ENCODE peak calls at places on chromosomes 16 and 17, in seven cellular contexts. One of them, this sample, is unnamed.

GRCh38 chr16:19698480-19699465 is 19.3 kb downstream of the KNOP1 start:
- DNase-seq in H1: no peak
- DNase-seq in mesenchymal stem cell: no peak
- DNase-seq in IMR-90: peak; percentile 20
- DNase-seq in neuronal stem cell: no peak
- DNase-seq in mesendoderm: no peak
- DNase-seq in trophoblast cell: no peak
- DNase-seq in this sample: no peak

GRCh38 chr17:35605753-35606152 is 18.6 kb downstream of the AP2B1 start:
- DNase-seq in H1: no peak
- DNase-seq in mesenchymal stem cell: no peak
- DNase-seq in IMR-90: peak; percentile 73
- DNase-seq in neuronal stem cell: no peak
- DNase-seq in mesendoderm: no peak
- DNase-seq in trophoblast cell: no peak
- DNase-seq in this sample: no peak

GRCh38 chr17:60163108-60163784 is 13.5 kb downstream of the CA4 start:
- DNase-seq in H1: peak; percentile 59
- DNase-seq in mesenchymal stem cell: no peak
- DNase-seq in IMR-90: no peak
- DNase-seq in neuronal stem cell: no peak
- DNase-seq in mesendoderm: no peak
- DNase-seq in trophoblast cell: no peak
- DNase-seq in this sample: peak; percentile 76

GRCh38 chr17:49454050-49454449 is 39.4 kb upstream of the PHB1 start:
- DNase-seq in H1: no peak
- DNase-seq in mesenchymal stem cell: no peak
- DNase-seq in IMR-90: peak; percentile 29
- DNase-seq in neuronal stem cell: peak; percentile 44
- DNase-seq in mesendoderm: peak; percentile 59
- DNase-seq in trophoblast cell: no peak
- DNase-seq in this sample: no peak

GRCh38 chr16:62540496-62540895 is 504.3 kb upstream of the CDH8 start:
- DNase-seq in H1: no peak
- DNase-seq in mesenchymal stem cell: peak; percentile 51
- DNase-seq in IMR-90: no peak
- DNase-seq in neuronal stem cell: no peak
- DNase-seq in mesendoderm: no peak
- DNase-seq in trophoblast cell: no peak
- DNase-seq in this sample: no peak

GRCh38 chr16:53456625-53457024 is 22.4 kb downstream of the RBL2 start:
- DNase-seq in H1: no peak
- DNase-seq in mesenchymal stem cell: no peak
- DNase-seq in IMR-90: no peak
- DNase-seq in neuronal stem cell: no peak
- DNase-seq in mesendoderm: peak; percentile 5
- DNase-seq in trophoblast cell: no peak
- DNase-seq in this sample: no peak

GRCh38 chr16:25707982-25708583 is 16.3 kb downstream of the HS3ST4 start:
- DNase-seq in H1: peak; percentile 55
- DNase-seq in mesenchymal stem cell: no peak
- DNase-seq in IMR-90: no peak
- DNase-seq in neuronal stem cell: no peak
- DNase-seq in mesendoderm: peak; percentile 77
- DNase-seq in trophoblast cell: no peak
- DNase-seq in this sample: peak; percentile 52

GRCh38 chr16:89256651-89257254 is 39.2 kb downstream of the ZNF778 start:
- DNase-seq in H1: peak; percentile 84
- DNase-seq in mesenchymal stem cell: peak; percentile 72
- DNase-seq in IMR-90: peak; percentile 63
- DNase-seq in neuronal stem cell: no peak
- DNase-seq in mesendoderm: peak; percentile 63
- DNase-seq in trophoblast cell: peak; percentile 31
- DNase-seq in this sample: peak; percentile 76

GRCh38 chr17:19447085-19447583 is 36.1 kb downstream of the RNF112 start:
- DNase-seq in H1: peak; percentile 93
- DNase-seq in mesenchymal stem cell: peak; percentile 82
- DNase-seq in IMR-90: peak; percentile 70
- DNase-seq in neuronal stem cell: peak; percentile 83
- DNase-seq in mesendoderm: peak; percentile 89
- DNase-seq in trophoblast cell: peak; percentile 61
- DNase-seq in this sample: peak; percentile 89

GRCh38 chr16:85445779-85446222 is 167.3 kb upstream of the GSE1 start:
- DNase-seq in H1: no peak
- DNase-seq in mesenchymal stem cell: no peak
- DNase-seq in IMR-90: peak; percentile 29
- DNase-seq in neuronal stem cell: no peak
- DNase-seq in mesendoderm: no peak
- DNase-seq in trophoblast cell: no peak
- DNase-seq in this sample: no peak

GRCh38 chr16:4525069-4525468 is 13.5 kb downstream of the CDIP1 start:
- DNase-seq in H1: no peak
- DNase-seq in mesenchymal stem cell: no peak
- DNase-seq in IMR-90: no peak
- DNase-seq in neuronal stem cell: no peak
- DNase-seq in mesendoderm: no peak
- DNase-seq in trophoblast cell: no peak
- DNase-seq in this sample: no peak

GRCh38 chr17:12362853-12363252 is 302.8 kb upstream of the MYOCD start:
- DNase-seq in H1: no peak
- DNase-seq in mesenchymal stem cell: no peak
- DNase-seq in IMR-90: no peak
- DNase-seq in neuronal stem cell: no peak
- DNase-seq in mesendoderm: no peak
- DNase-seq in trophoblast cell: no peak
- DNase-seq in this sample: no peak

GRCh38 chr16:73053379-73054130 is 5.6 kb upstream of the ZFHX3 start:
- DNase-seq in H1: no peak
- DNase-seq in mesenchymal stem cell: peak; percentile 85
- DNase-seq in IMR-90: peak; percentile 75
- DNase-seq in neuronal stem cell: no peak
- DNase-seq in mesendoderm: peak; percentile 64
- DNase-seq in trophoblast cell: no peak
- DNase-seq in this sample: no peak

GRCh38 chr17:70204431-70204830 is 35.1 kb downstream of the KCNJ2 start:
- DNase-seq in H1: no peak
- DNase-seq in mesenchymal stem cell: no peak
- DNase-seq in IMR-90: no peak
- DNase-seq in neuronal stem cell: no peak
- DNase-seq in mesendoderm: no peak
- DNase-seq in trophoblast cell: no peak
- DNase-seq in this sample: no peak

GRCh38 chr17:75590314-75590761 is 2.7 kb downstream of the MYO15B start:
- DNase-seq in H1: no peak
- DNase-seq in mesenchymal stem cell: no peak
- DNase-seq in IMR-90: no peak
- DNase-seq in neuronal stem cell: no peak
- DNase-seq in mesendoderm: no peak
- DNase-seq in trophoblast cell: no peak
- DNase-seq in this sample: peak; percentile 30

GRCh38 chr17:13755851-13756250 is 154.1 kb upstream of the HS3ST3A1 start:
- DNase-seq in H1: no peak
- DNase-seq in mesenchymal stem cell: no peak
- DNase-seq in IMR-90: no peak
- DNase-seq in neuronal stem cell: no peak
- DNase-seq in mesendoderm: no peak
- DNase-seq in trophoblast cell: no peak
- DNase-seq in this sample: no peak
- H3K18ac ChIP-seq in H1: no peak overlapping the region
- H3K18ac ChIP-seq in mesenchymal stem cell: no peak overlapping the region
- H3K18ac ChIP-seq in IMR-90: no peak overlapping the region
- H3K18ac ChIP-seq in neuronal stem cell: no peak overlapping the region
- H3K18ac ChIP-seq in mesendoderm: peak overlapping the region; percentile 84
- H3K18ac ChIP-seq in trophoblast cell: no peak overlapping the region
- H3K18ac ChIP-seq in this sample: no peak overlapping the region

GRCh38 chr17:8502100-8502499 is 66.4 kb downstream of the NDEL1 start:
- DNase-seq in H1: no peak
- DNase-seq in mesenchymal stem cell: no peak
- DNase-seq in IMR-90: no peak
- DNase-seq in neuronal stem cell: no peak
- DNase-seq in mesendoderm: no peak
- DNase-seq in trophoblast cell: no peak
- DNase-seq in this sample: no peak

GRCh38 chr17:8503368-8503767 is 67.7 kb downstream of the NDEL1 start:
- DNase-seq in H1: no peak
- DNase-seq in mesenchymal stem cell: peak; percentile 26
- DNase-seq in IMR-90: no peak
- DNase-seq in neuronal stem cell: no peak
- DNase-seq in mesendoderm: no peak
- DNase-seq in trophoblast cell: no peak
- DNase-seq in this sample: no peak

GRCh38 chr17:8499614-8500013 is 63.9 kb downstream of the NDEL1 start:
- DNase-seq in H1: no peak
- DNase-seq in mesenchymal stem cell: no peak
- DNase-seq in IMR-90: no peak
- DNase-seq in neuronal stem cell: no peak
- DNase-seq in mesendoderm: no peak
- DNase-seq in trophoblast cell: no peak
- DNase-seq in this sample: no peak

GRCh38 chr17:8499171-8499570 is 63.5 kb downstream of the NDEL1 start:
- DNase-seq in H1: no peak
- DNase-seq in mesenchymal stem cell: no peak
- DNase-seq in IMR-90: no peak
- DNase-seq in neuronal stem cell: no peak
- DNase-seq in mesendoderm: no peak
- DNase-seq in trophoblast cell: no peak
- DNase-seq in this sample: no peak

GRCh38 chr17:8500609-8501008 is 64.9 kb downstream of the NDEL1 start:
- DNase-seq in H1: no peak
- DNase-seq in mesenchymal stem cell: no peak
- DNase-seq in IMR-90: no peak
- DNase-seq in neuronal stem cell: no peak
- DNase-seq in mesendoderm: no peak
- DNase-seq in trophoblast cell: no peak
- DNase-seq in this sample: no peak
- H3K18ac ChIP-seq in H1: no peak overlapping the region
- H3K18ac ChIP-seq in mesenchymal stem cell: no peak overlapping the region
- H3K18ac ChIP-seq in IMR-90: no peak overlapping the region
- H3K18ac ChIP-seq in neuronal stem cell: no peak overlapping the region
- H3K18ac ChIP-seq in mesendoderm: no peak overlapping the region
- H3K18ac ChIP-seq in trophoblast cell: no peak overlapping the region
- H3K18ac ChIP-seq in this sample: no peak overlapping the region

DNA sequence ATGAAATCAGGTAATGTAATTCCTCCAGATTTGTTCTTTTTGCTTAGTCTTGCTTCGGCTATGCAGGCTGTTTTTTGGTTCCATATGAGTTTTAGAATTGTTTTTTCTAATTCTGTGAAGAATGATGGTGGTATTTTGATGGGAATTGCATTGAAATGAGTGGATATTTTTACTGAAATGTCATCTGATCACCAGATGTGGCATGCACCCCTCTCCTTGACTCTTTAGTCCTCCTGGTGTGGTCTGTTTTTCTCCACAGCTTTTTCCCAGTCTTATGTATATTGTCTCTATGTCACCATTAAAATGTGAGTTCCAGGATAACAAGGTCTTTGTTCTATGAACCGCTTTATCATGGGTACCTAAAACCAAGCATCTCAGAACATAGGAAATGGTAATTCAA is 172.3 kb downstream of the RPTOR start:
- DNase-seq in H1: no peak
- DNase-seq in mesenchymal stem cell: no peak
- DNase-seq in IMR-90: peak; percentile 58
- DNase-seq in neuronal stem cell: no peak
- DNase-seq in mesendoderm: no peak
- DNase-seq in trophoblast cell: no peak
- DNase-seq in this sample: no peak
- H3K18ac ChIP-seq in H1: no peak overlapping the region
- H3K18ac ChIP-seq in mesenchymal stem cell: no peak overlapping the region
- H3K18ac ChIP-seq in IMR-90: no peak overlapping the region
- H3K18ac ChIP-seq in neuronal stem cell: no peak overlapping the region
- H3K18ac ChIP-seq in mesendoderm: no peak overlapping the region
- H3K18ac ChIP-seq in trophoblast cell: no peak overlapping the region
- H3K18ac ChIP-seq in this sample: no peak overlapping the region

GRCh38 chr17:39224778-39225307 is 902 bp downstream of the STAC2 start:
- DNase-seq in H1: no peak
- DNase-seq in mesenchymal stem cell: no peak
- DNase-seq in IMR-90: no peak
- DNase-seq in neuronal stem cell: no peak
- DNase-seq in mesendoderm: no peak
- DNase-seq in trophoblast cell: no peak
- DNase-seq in this sample: no peak

GRCh38 chr17:39221572-39221971 is 4.2 kb downstream of the STAC2 start:
- DNase-seq in H1: no peak
- DNase-seq in mesenchymal stem cell: no peak
- DNase-seq in IMR-90: no peak
- DNase-seq in neuronal stem cell: no peak
- DNase-seq in mesendoderm: no peak
- DNase-seq in trophoblast cell: no peak
- DNase-seq in this sample: no peak

GRCh38 chr17:39223907-39224777 is 1.6 kb downstream of the STAC2 start:
- DNase-seq in H1: peak; percentile 62
- DNase-seq in mesenchymal stem cell: no peak
- DNase-seq in IMR-90: no peak
- DNase-seq in neuronal stem cell: no peak
- DNase-seq in mesendoderm: no peak
- DNase-seq in trophoblast cell: no peak
- DNase-seq in this sample: no peak

GRCh38 chr17:39222151-39222550 is 3.6 kb downstream of the STAC2 start:
- DNase-seq in H1: no peak
- DNase-seq in mesenchymal stem cell: no peak
- DNase-seq in IMR-90: no peak
- DNase-seq in neuronal stem cell: no peak
- DNase-seq in mesendoderm: no peak
- DNase-seq in trophoblast cell: no peak
- DNase-seq in this sample: no peak

GRCh38 chr17:39222866-39223834 is 2.6 kb downstream of the STAC2 start:
- DNase-seq in H1: no peak
- DNase-seq in mesenchymal stem cell: no peak
- DNase-seq in IMR-90: no peak
- DNase-seq in neuronal stem cell: no peak
- DNase-seq in mesendoderm: no peak
- DNase-seq in trophoblast cell: no peak
- DNase-seq in this sample: no peak
- H3K18ac ChIP-seq in H1: no peak overlapping the region
- H3K18ac ChIP-seq in mesenchymal stem cell: no peak overlapping the region
- H3K18ac ChIP-seq in IMR-90: no peak overlapping the region
- H3K18ac ChIP-seq in neuronal stem cell: peak overlapping the region; percentile 18
- H3K18ac ChIP-seq in mesendoderm: no peak overlapping the region
- H3K18ac ChIP-seq in trophoblast cell: no peak overlapping the region
- H3K18ac ChIP-seq in this sample: no peak overlapping the region

DNA sequence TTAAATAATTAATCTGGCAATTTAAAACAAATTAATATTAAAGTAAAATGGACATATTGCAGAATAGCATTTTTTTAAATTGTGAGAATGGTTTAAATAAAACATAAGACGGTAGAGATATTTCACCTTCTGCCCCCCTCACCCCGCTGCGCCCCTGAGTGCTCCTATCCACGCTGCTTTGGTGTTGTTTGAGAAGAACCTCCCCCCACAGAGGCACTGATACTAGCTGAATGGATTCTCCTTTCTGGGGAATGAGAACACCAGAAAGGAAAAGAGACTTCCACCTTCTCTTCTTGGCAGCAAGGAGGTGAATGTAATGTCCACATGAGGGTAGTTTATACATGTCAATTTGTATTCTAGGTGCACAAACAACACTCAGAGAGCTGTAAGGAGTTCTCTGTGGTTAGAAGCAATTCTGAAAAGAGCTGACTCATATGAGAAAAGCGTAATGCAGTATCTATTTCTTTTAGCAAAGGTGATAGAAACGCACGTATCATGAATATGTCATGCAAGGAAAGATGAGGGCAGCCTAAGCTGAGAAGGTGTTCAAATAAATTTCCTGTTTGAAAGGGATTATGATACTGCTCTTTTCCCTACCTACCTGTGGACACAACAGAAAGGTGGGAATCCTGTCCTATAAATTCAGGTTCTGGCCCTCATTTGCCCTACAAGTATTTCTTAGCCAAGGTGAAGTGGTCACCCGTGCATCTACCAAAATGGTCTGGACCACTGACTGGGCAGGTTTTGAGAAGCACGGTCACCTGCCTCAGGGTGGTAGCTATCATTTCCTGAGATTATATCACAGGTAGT is 126.9 kb downstream of the PARN start:
- DNase-seq in H1: no peak
- DNase-seq in mesenchymal stem cell: peak; percentile 58
- DNase-seq in IMR-90: peak; percentile 76
- DNase-seq in neuronal stem cell: no peak
- DNase-seq in mesendoderm: no peak
- DNase-seq in trophoblast cell: no peak
- DNase-seq in this sample: no peak
- H3K18ac ChIP-seq in H1: no peak overlapping the region
- H3K18ac ChIP-seq in mesenchymal stem cell: peak overlapping the region; percentile 2
- H3K18ac ChIP-seq in IMR-90: peak overlapping the region; percentile 53
- H3K18ac ChIP-seq in neuronal stem cell: no peak overlapping the region
- H3K18ac ChIP-seq in mesendoderm: peak overlapping the region; percentile 51
- H3K18ac ChIP-seq in trophoblast cell: peak overlapping the region; percentile 33
- H3K18ac ChIP-seq in this sample: no peak overlapping the region

This sample was measured in H9.